ENCODE peak calls at places on chromosomes 12 and 14, in eight cellular contexts. U, I, O, C, K, A, B and H are unnamed samples.

GRCh38 chr12:2856901-2857495 is at the start of gene TEX52:
- DNase-seq in C (no peak), K (no peak), O (no peak), B (no peak), U (peak), A (no peak), I (no peak), H (no peak)

GRCh38 chr12:128486951-128487350 is 220.0 kb downstream of the TMEM132C start:
- DNase-seq in B (peak), U (no peak), O (no peak), K (no peak), I (peak), A (no peak), C (no peak), H (peak)

GRCh38 chr14:58969951-58970751 is 218.3 kb upstream of the DAAM1 start:
- DNase-seq in B (no peak), K (no peak), A (no peak), U (no peak), I (no peak), O (no peak), C (no peak), H (peak)

GRCh38 chr12:76049575-76050251 is 18.1 kb upstream of the PHLDA1 start:
- DNase-seq in K (no peak), I (no peak), O (no peak), U (peak), A (no peak), C (no peak), B (no peak), H (no peak)

GRCh38 chr12:49990269-49990668 is 17.5 kb downstream of the AQP6 start:
- DNase-seq in I (no peak), K (no peak), O (no peak), B (no peak), U (no peak), C (no peak), A (no peak), H (peak)

GRCh38 chr12:27870939-27871338 is 90.9 kb upstream of the MANSC4 start:
- DNase-seq in O (peak), U (no peak), C (no peak), I (no peak), A (no peak), B (no peak), K (no peak), H (peak)

GRCh38 chr12:48996794-48997718 is 2.1 kb downstream of the DDN start:
- DNase-seq in B (peak), U (peak), A (peak), C (peak), K (no peak), I (peak), O (no peak), H (peak)

GRCh38 chr12:102653406-102653805 is 173.0 kb upstream of the IGF1 start:
- DNase-seq in U (no peak), K (no peak), C (no peak), A (no peak), I (no peak), O (no peak), B (no peak), H (no peak)

GRCh38 chr12:19068137-19068536 is 61.4 kb upstream of the PLEKHA5 start:
- DNase-seq in C (no peak), U (no peak), O (no peak), K (no peak), A (no peak), I (no peak), B (no peak), H (no peak)

GRCh38 chr12:49787672-49788071 is 40.5 kb downstream of the NCKAP5L start:
- DNase-seq in C (no peak), K (no peak), I (no peak), U (no peak), A (no peak), O (no peak), B (no peak), H (no peak)

GRCh38 chr12:96425321-96425720 is 25.1 kb upstream of the CDK17 start:
- DNase-seq in C (no peak), U (no peak), B (no peak), K (no peak), O (peak), A (no peak), I (no peak), H (peak)

GRCh38 chr12:124673881-124674617 is 106.6 kb upstream of the NCOR2 start:
- DNase-seq in U (no peak), A (no peak), I (peak), B (no peak), K (no peak), O (no peak), C (no peak), H (no peak)

GRCh38 chr14:99751539-99752485 is 41.4 kb upstream of the EML1 start:
- DNase-seq in I (no peak), O (no peak), C (no peak), B (no peak), A (no peak), K (no peak), U (no peak), H (no peak)

GRCh38 chr14:95481391-95482022 is 34.9 kb downstream of the SYNE3 start:
- DNase-seq in A (no peak), I (no peak), O (no peak), C (no peak), B (no peak), K (no peak), U (no peak), H (no peak)

GRCh38 chr12:67827820-67828383 is 161.3 kb upstream of the IFNG-AS1 start:
- DNase-seq in B (peak), I (peak), A (no peak), O (peak), U (peak), K (no peak), C (no peak), H (peak)

GRCh38 chr12:72141381-72141780 is 130.8 kb upstream of the TRHDE start:
- DNase-seq in C (no peak), U (peak), K (no peak), O (no peak), A (no peak), I (no peak), B (no peak), H (no peak)

GRCh38 chr12:26274441-26275312 is 79.3 kb downstream of the SSPN start:
- DNase-seq in O (peak), C (no peak), A (peak), U (peak), K (no peak), I (peak), B (peak), H (peak)

GRCh38 chr12:124916370-124917134 is 2.1 kb upstream of the UBC start:
- DNase-seq in C (no peak), U (no peak), I (no peak), O (peak), A (no peak), B (peak), K (no peak), H (peak)

GRCh38 chr12:84397846-84398245 is 514.8 kb downstream of the SLC6A15 start:
- DNase-seq in I (no peak), O (no peak), A (no peak), U (no peak), B (no peak), C (no peak), K (no peak), H (no peak)

GRCh38 chr14:105919458-105920150 is 393.2 kb downstream of the TMEM121 start:
- DNase-seq in K (no peak), B (peak), C (no peak), O (no peak), U (no peak), I (no peak), A (no peak), H (no peak)

GRCh38 chr12:98955284-98955683 is 310.2 kb downstream of the APAF1 start:
- DNase-seq in O (no peak), A (no peak), C (no peak), U (peak), K (no peak), I (no peak), B (no peak), H (peak)

GRCh38 chr12:29346764-29347421 is 34.1 kb downstream of the ERGIC2 start:
- DNase-seq in C (no peak), A (no peak), O (no peak), K (no peak), B (no peak), U (peak), I (no peak), H (no peak)

GRCh38 chr12:52243774-52244614 is 11.0 kb downstream of the KRT7 start:
- DNase-seq in U (peak), I (no peak), O (peak), K (no peak), A (peak), C (no peak), B (peak), H (peak)

GRCh38 chr12:22318122-22318737 is 16.3 kb downstream of the ST8SIA1 start:
- DNase-seq in U (no peak), O (no peak), B (no peak), I (no peak), A (no peak), C (no peak), K (no peak), H (peak)

GRCh38 chr14:99118046-99118721 is 153.8 kb downstream of the BCL11B start:
- DNase-seq in B (no peak), U (no peak), I (no peak), A (no peak), C (no peak), O (no peak), K (peak), H (no peak)

GRCh38 chr12:21429994-21430393 is 7.5 kb upstream of the PYROXD1 start:
- DNase-seq in C (no peak), B (no peak), K (no peak), U (no peak), A (no peak), I (no peak), O (no peak), H (no peak)

GRCh38 chr12:66555113-66555512 is 123.8 kb downstream of the GRIP1 start:
- DNase-seq in B (no peak), A (no peak), K (no peak), I (no peak), C (no peak), O (no peak), U (no peak), H (no peak)

GRCh38 chr12:130968611-130969010 is 14.9 kb downstream of the ADGRD1 start:
- DNase-seq in K (peak), B (no peak), I (no peak), A (no peak), C (no peak), O (no peak), U (no peak), H (no peak)

GRCh38 chr14:80390911-80391310 is 179.6 kb upstream of the DIO2 start:
- DNase-seq in O (no peak), K (no peak), I (no peak), A (no peak), C (no peak), B (no peak), U (peak), H (peak)

GRCh38 chr12:112868459-112869041 is 38.2 kb upstream of the OAS1 start:
- DNase-seq in C (no peak), K (no peak), U (peak), A (no peak), I (no peak), O (no peak), B (no peak), H (no peak)

GRCh38 chr12:19012965-19013364 is 116.6 kb upstream of the PLEKHA5 start:
- DNase-seq in O (no peak), K (no peak), I (no peak), B (no peak), A (no peak), U (no peak), C (no peak), H (no peak)

GRCh38 chr14:29710015-29710414 is 217.6 kb downstream of the PRKD1 start:
- DNase-seq in U (no peak), I (no peak), C (no peak), O (no peak), A (no peak), K (no peak), B (no peak), H (peak)

GRCh38 chr14:32226051-32226450 is 23.0 kb upstream of the RNU6-8 start:
- DNase-seq in C (no peak), K (no peak), U (peak), B (no peak), I (no peak), O (no peak), A (no peak), H (no peak)

GRCh38 chr14:80447396-80447795 is 236.1 kb upstream of the DIO2 start:
- DNase-seq in K (no peak), B (no peak), I (no peak), C (no peak), A (no peak), U (no peak), O (no peak), H (peak)